ENCODE peak calls at places on chromosomes 4 and X, in eight cellular contexts. F is naive thymus-derived CD4-positive, alpha-beta T cell; M is heart right ventricle; R is transverse colon; Z is fibroblast of lung; D is body of pancreas; I is cardiac muscle cell; H is A549. V is an unnamed sample.
A peak's percentile ranks its signal among the peaks of the same experiment; 100 is the strongest.

GRCh38 chr4:2745981-2746806 is 9.9 kb downstream of the TNIP2 start:
- DNase-seq in F (no peak), M (peak; percentile 54), R (peak; percentile 39), Z (peak; percentile 35), D (peak; percentile 54), I (peak; percentile 17), H (peak; percentile 34), V (no peak)

GRCh38 chrX:106950381-106950780 is 30.2 kb downstream of the CLDN2 start:
- DNase-seq in F (no peak), M (no peak), R (no peak), Z (no peak), D (no peak), I (no peak), H (no peak), V (no peak)

GRCh38 chrX:27675493-27675892 is 85.3 kb downstream of the DCAF8L2 start:
- DNase-seq in F (no peak), M (no peak), R (no peak), Z (peak; percentile 21), D (no peak), I (peak; percentile 72), H (peak; percentile 17), V (no peak)

GRCh38 chrX:72124540-72125201 is 7.0 kb downstream of the RTL5 start:
- DNase-seq in F (no peak), M (no peak), R (no peak), Z (no peak), D (no peak), I (no peak), H (no peak), V (no peak)

GRCh38 chr4:100257567-100257966 is 67.3 kb upstream of the DDIT4L start:
- DNase-seq in F (no peak), M (no peak), R (no peak), Z (no peak), D (no peak), I (no peak), H (peak; percentile 5), V (no peak)

GRCh38 chr4:56689231-56689630 is 8.1 kb upstream of the HOPX start:
- DNase-seq in F (no peak), M (no peak), R (no peak), Z (no peak), D (no peak), I (no peak), H (no peak), V (no peak)

GRCh38 chrX:153460826-153461225 is 9.6 kb downstream of the HAUS7 start:
- DNase-seq in F (peak; percentile 50), M (peak; percentile 45), R (peak; percentile 31), Z (peak; percentile 48), D (peak; percentile 29), I (peak; percentile 57), H (peak; percentile 62), V (peak; percentile 40)

GRCh38 chrX:154733072-154733425 is 17.8 kb downstream of the GAB3 start:
- DNase-seq in F (no peak), M (no peak), R (no peak), Z (peak; percentile 65), D (no peak), I (no peak), H (peak; percentile 26), V (no peak)

GRCh38 chr4:22471999-22472434 is 43.8 kb downstream of the ADGRA3 start:
- DNase-seq in F (no peak), M (no peak), R (no peak), Z (no peak), D (no peak), I (no peak), H (no peak), V (no peak)

GRCh38 chrX:151753313-151754041 is 18.9 kb downstream of the CNGA2 start:
- DNase-seq in F (no peak), M (peak; percentile 54), R (peak; percentile 28), Z (peak; percentile 17), D (peak; percentile 49), I (peak; percentile 68), H (peak; percentile 63), V (peak; percentile 34)

GRCh38 chr4:40550900-40551546 is 78.6 kb downstream of the RBM47 start:
- DNase-seq in F (peak; percentile 61), M (no peak), R (peak; percentile 34), Z (peak; percentile 59), D (peak; percentile 80), I (peak; percentile 69), H (peak; percentile 50), V (peak; percentile 38)

GRCh38 chr4:46385235-46385634 is 4.7 kb downstream of the GABRA2 start:
- DNase-seq in F (no peak), M (no peak), R (no peak), Z (no peak), D (no peak), I (no peak), H (no peak), V (no peak)

GRCh38 chr4:153419029-153419428 is 47.1 kb upstream of the TMEM131L start:
- DNase-seq in F (no peak), M (no peak), R (no peak), Z (no peak), D (no peak), I (peak; percentile 6), H (no peak), V (no peak)

GRCh38 chrX:71556026-71556425 is 22.2 kb upstream of the GCNA start:
- DNase-seq in F (no peak), M (no peak), R (no peak), Z (no peak), D (no peak), I (no peak), H (no peak), V (no peak)

GRCh38 chrX:120774611-120775010 is 101.1 kb downstream of the CT47B1 start:
- DNase-seq in F (no peak), M (no peak), R (no peak), Z (no peak), D (no peak), I (peak; percentile 51), H (no peak), V (no peak)

DNA sequence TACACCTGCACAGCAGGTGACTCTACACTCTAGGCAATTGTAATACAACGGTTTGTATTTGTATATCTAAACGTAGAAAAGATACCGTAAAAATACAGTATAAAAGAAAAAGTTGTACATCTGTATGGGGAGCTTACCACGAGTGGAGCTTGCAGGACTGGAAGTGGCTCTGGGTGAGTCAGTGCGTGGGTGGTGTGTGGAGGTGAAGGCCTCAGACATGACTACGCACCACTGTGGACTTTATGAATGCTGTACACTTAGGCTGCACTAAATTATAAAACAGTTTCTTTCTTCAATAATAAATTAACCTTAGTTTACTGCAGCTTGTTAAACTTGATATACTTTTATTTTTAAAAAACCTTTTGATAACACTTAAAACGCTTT is 85.0 kb upstream of the FAT1 start:
- DNase-seq in F (no peak), M (no peak), R (no peak), Z (peak; percentile 53), D (no peak), I (peak; percentile 70), H (no peak), V (no peak)
- H3K4me3 ChIP-seq in F (no peak overlapping the region), M (no peak overlapping the region), R (no peak overlapping the region), Z (no peak overlapping the region), D (no peak overlapping the region), I (no peak overlapping the region), H (no peak overlapping the region), V (no peak overlapping the region)

GRCh38 chr4:5751918-5752802 is 41.2 kb downstream of the EVC start:
- DNase-seq in F (no peak), M (no peak), R (no peak), Z (peak; percentile 71), D (no peak), I (peak; percentile 47), H (no peak), V (peak; percentile 7)

GRCh38 chr4:5750052-5750950 is 39.3 kb downstream of the EVC start:
- DNase-seq in F (no peak), M (no peak), R (no peak), Z (peak; percentile 65), D (no peak), I (peak; percentile 59), H (no peak), V (no peak)

GRCh38 chr4:5749568-5749967 is 38.6 kb downstream of the EVC start:
- DNase-seq in F (no peak), M (no peak), R (no peak), Z (no peak), D (no peak), I (no peak), H (no peak), V (no peak)

GRCh38 chr4:5752803-5753184 is 41.8 kb downstream of the EVC start:
- DNase-seq in F (no peak), M (no peak), R (no peak), Z (no peak), D (peak; percentile 85), I (no peak), H (no peak), V (no peak)

DNA sequence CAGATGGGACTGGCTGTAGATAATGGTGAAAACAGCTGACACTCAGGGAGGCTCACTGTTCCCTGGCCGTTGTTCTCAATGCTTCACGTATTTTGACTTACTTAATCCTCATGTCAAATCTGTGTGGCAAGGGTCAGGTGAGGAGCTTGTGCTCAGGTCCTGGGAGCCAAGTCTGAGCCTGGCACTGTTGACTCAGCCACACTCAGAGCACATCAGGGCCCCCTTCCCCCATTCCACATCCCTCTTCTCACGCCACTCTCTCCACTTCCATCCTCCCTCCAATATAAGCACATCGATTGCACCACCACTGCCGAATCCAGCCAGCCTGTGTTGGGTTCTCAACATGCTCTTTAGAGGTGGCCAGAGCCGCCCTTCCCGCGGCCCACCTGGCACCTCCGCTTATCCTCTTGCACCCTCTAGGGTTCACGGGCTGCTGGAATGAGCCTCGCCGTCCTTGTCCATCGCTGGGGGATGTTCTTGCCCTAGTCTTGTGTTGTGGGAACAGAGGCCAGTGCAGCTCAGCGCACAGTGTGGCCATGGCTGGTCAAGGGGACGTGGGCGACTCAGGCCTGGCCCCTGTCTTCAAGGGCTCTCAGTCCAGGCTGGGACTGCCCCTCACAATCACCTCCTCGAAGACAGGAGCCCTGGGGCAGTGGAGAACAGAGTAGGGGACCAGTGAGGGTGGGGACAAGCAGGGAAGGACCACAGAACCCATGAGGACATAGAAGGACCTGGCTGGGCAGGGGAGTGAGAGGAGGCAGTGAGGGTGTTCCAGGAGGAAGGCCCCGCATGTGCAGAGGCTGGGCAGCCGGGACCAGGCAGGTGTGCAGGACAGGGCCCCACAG is 40.3 kb downstream of the EVC start:
- DNase-seq in F (no peak), M (no peak), R (no peak), Z (peak; percentile 96), D (no peak), I (peak; percentile 93), H (no peak), V (no peak)
- H3K4me3 ChIP-seq in F (no peak overlapping the region), M (no peak overlapping the region), R (no peak overlapping the region), Z (no peak overlapping the region), D (no peak overlapping the region), I (no peak overlapping the region), H (no peak overlapping the region), V (no peak overlapping the region)

DNA sequence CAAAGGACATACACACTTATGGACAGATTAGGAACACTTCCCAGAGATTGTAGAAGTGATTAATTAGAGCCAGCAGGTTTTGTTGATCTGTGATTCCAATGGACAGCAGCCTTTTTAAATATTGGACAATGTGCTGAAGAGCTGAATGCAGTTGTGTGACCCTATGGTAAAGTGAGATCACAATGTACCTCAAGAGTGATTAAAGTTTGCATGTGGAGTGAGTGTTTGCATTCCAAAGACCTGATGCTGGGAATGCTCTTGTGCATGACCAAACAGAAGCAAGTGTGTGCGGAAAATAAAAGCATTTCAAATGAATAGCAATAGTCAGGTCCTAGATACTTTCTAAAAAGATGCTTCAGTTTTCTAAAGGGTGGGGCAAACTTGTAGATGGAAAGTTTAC is 154.1 kb downstream of the BANK1 start:
- DNase-seq in F (no peak), M (no peak), R (no peak), Z (peak; percentile 3), D (no peak), I (no peak), H (no peak), V (no peak)
- H3K4me3 ChIP-seq in F (no peak overlapping the region), M (no peak overlapping the region), R (no peak overlapping the region), Z (no peak overlapping the region), D (no peak overlapping the region), I (no peak overlapping the region), H (no peak overlapping the region), V (no peak overlapping the region)

GRCh38 chrX:150692296-150692695 is 900 bp upstream of the MTMR1 start:
- DNase-seq in F (no peak), M (no peak), R (no peak), Z (no peak), D (no peak), I (no peak), H (no peak), V (no peak)
- H3K4me3 ChIP-seq in F (peak overlapping the region; percentile 72), M (peak overlapping the region; percentile 52), R (no peak overlapping the region), Z (no peak overlapping the region), D (no peak overlapping the region), I (peak overlapping the region; percentile 54), H (peak overlapping the region; percentile 87), V (no peak overlapping the region)

V was measured in colonic mucosa.